ENCODE peak calls at places on chromosomes 13 and 19, in eight cellular contexts. F is IMR-90, D is H1, N is K562, T is HCT116, V is endothelial cell of umbilical vein, Y is GM12878, H is HepG2. I is an unnamed sample.
A peak's percentile ranks its signal among the peaks of the same experiment; 100 is the strongest.

GRCh38 chr13:24746618-24747247 is 17.2 kb upstream of the RNF17 start:
- DNase-seq in F (no peak), D (peak; percentile 85), N (no peak), T (no peak), V (no peak), Y (no peak), H (no peak), I (peak; percentile 17)

GRCh38 chr19:3146677-3147100 is 10.9 kb downstream of the GNA15 start:
- DNase-seq in F (no peak), D (peak; percentile 96), N (peak; percentile 70), T (no peak), V (no peak), Y (no peak), H (peak; percentile 21), I (no peak)

GRCh38 chr13:24922390-24923304 is 158.7 kb downstream of the RNF17 start:
- DNase-seq in F (peak; percentile 97), D (peak; percentile 93), N (peak; percentile 84), T (peak; percentile 90), V (peak; percentile 98), Y (peak; percentile 89), H (peak; percentile 93), I (peak; percentile 93)

GRCh38 chr19:5925830-5926459 is 11.9 kb downstream of the CAPS start:
- DNase-seq in F (no peak), D (no peak), N (no peak), T (no peak), V (no peak), Y (no peak), H (no peak), I (no peak)

GRCh38 chr13:80312967-80313366 is 28.0 kb downstream of the SPRY2 start:
- DNase-seq in F (peak; percentile 27), D (no peak), N (no peak), T (no peak), V (no peak), Y (no peak), H (no peak), I (no peak)

GRCh38 chr13:75876371-75877050 is 240.4 kb downstream of the LMO7 start:
- DNase-seq in F (peak; percentile 73), D (peak; percentile 70), N (peak; percentile 53), T (peak; percentile 60), V (peak; percentile 74), Y (peak; percentile 23), H (peak; percentile 46), I (peak; percentile 33)

GRCh38 chr13:36783883-36784282 is 35.1 kb upstream of the RFXAP start:
- DNase-seq in F (no peak), D (no peak), N (no peak), T (no peak), V (no peak), Y (no peak), H (peak; percentile 14), I (no peak)

GRCh38 chr19:19134687-19135158 is 3.6 kb downstream of the TMEM161A start:
- DNase-seq in F (no peak), D (peak; percentile 89), N (peak; percentile 86), T (no peak), V (no peak), Y (no peak), H (no peak), I (no peak)

GRCh38 chr13:50230365-50230978 is 215.2 kb downstream of the KCNRG start:
- DNase-seq in F (peak; percentile 53), D (no peak), N (no peak), T (no peak), V (no peak), Y (no peak), H (peak; percentile 63), I (no peak)

GRCh38 chr13:110065780-110066179 is 241.2 kb downstream of the COL4A1 start:
- DNase-seq in F (no peak), D (no peak), N (no peak), T (no peak), V (no peak), Y (no peak), H (no peak), I (no peak)

GRCh38 chr19:18053571-18054219 is 33.0 kb downstream of the IL12RB1 start:
- DNase-seq in F (peak; percentile 81), D (no peak), N (no peak), T (no peak), V (no peak), Y (no peak), H (no peak), I (no peak)

GRCh38 chr13:74891610-74892009 is 590.4 kb downstream of the TBC1D4 start:
- DNase-seq in F (peak; percentile 29), D (no peak), N (no peak), T (no peak), V (peak; percentile 86), Y (no peak), H (no peak), I (peak; percentile 2)

GRCh38 chr19:23914402-23915286 is at the start of gene ZNF726:
- DNase-seq in F (peak; percentile 87), D (no peak), N (peak; percentile 90), T (no peak), V (peak; percentile 90), Y (peak; percentile 37), H (no peak), I (peak; percentile 89)

GRCh38 chr13:23674795-23675640 is 104.8 kb downstream of the TNFRSF19 start:
- DNase-seq in F (peak; percentile 99), D (no peak), N (no peak), T (no peak), V (no peak), Y (no peak), H (peak; percentile 44), I (peak; percentile 57)

GRCh38 chr13:99288069-99288468 is 19.1 kb downstream of the GPR183 start:
- DNase-seq in F (no peak), D (no peak), N (no peak), T (no peak), V (no peak), Y (peak; percentile 93), H (no peak), I (no peak)

GRCh38 chr19:32104465-32105235 is 240.8 kb upstream of the ZNF507 start:
- DNase-seq in F (no peak), D (peak; percentile 37), N (no peak), T (no peak), V (no peak), Y (no peak), H (no peak), I (no peak)

GRCh38 chr13:21849323-21849722 is 178.4 kb downstream of the FGF9 start:
- DNase-seq in F (peak; percentile 43), D (no peak), N (peak; percentile 15), T (peak; percentile 40), V (no peak), Y (peak; percentile 4), H (peak; percentile 52), I (no peak)

GRCh38 chr13:95185851-95186250 is 115.4 kb downstream of the ABCC4 start:
- DNase-seq in F (no peak), D (no peak), N (no peak), T (no peak), V (no peak), Y (no peak), H (no peak), I (no peak)

GRCh38 chr19:34353546-34353945 is 11.4 kb upstream of the GPI start:
- DNase-seq in F (no peak), D (no peak), N (no peak), T (no peak), V (no peak), Y (no peak), H (no peak), I (no peak)

GRCh38 chr13:52344108-52344507 is 61.9 kb downstream of the THSD1 start:
- DNase-seq in F (no peak), D (no peak), N (no peak), T (no peak), V (no peak), Y (no peak), H (no peak), I (no peak)

GRCh38 chr19:33259532-33259931 is 33.9 kb upstream of the SLC7A10 start:
- DNase-seq in F (no peak), D (no peak), N (no peak), T (no peak), V (no peak), Y (no peak), H (no peak), I (no peak)

GRCh38 chr13:92913840-92914239 is 312.8 kb upstream of the GPC6 start:
- DNase-seq in F (no peak), D (no peak), N (no peak), T (no peak), V (no peak), Y (no peak), H (no peak), I (no peak)
- H3K4me2 ChIP-seq in F (no peak overlapping the region), D (no peak overlapping the region), N (no peak overlapping the region), T (no peak overlapping the region), V (no peak overlapping the region), Y (no peak overlapping the region), H (no peak overlapping the region), I (no peak overlapping the region)

GRCh38 chr13:97011446-97012131 is 17.3 kb upstream of the OXGR1 start:
- DNase-seq in F (no peak), D (no peak), N (no peak), T (no peak), V (no peak), Y (no peak), H (no peak), I (no peak)
- TF ChIP-seq POLR2A in F (no peak), D (no peak), N (no peak), T (no peak), V (no peak), Y (no peak), H (no peak), I (no peak)

DNA sequence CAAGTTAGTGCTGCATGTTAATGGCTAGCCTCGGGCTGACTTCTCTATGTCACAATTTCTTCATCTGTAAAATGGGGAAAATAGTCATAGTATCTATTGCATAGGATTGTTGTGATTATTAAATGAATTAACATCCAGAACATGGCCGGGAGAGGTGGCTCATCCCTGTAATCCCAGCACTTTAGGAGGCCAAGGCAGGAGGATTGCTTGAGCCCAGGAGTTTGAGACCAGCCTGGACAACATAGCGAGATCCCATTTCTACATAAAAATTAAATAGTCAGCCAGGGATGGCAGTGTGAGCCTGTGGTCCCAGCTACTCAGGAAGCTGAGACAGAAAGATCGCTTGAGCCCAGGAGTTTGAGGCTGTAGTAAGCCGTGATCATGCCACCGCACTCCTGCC is 21.8 kb upstream of the FBL start:
- DNase-seq in F (no peak), D (no peak), N (no peak), T (no peak), V (no peak), Y (no peak), H (no peak), I (no peak)
- H3K4me2 ChIP-seq in F (no peak overlapping the region), D (no peak overlapping the region), N (no peak overlapping the region), T (no peak overlapping the region), V (no peak overlapping the region), Y (no peak overlapping the region), H (no peak overlapping the region), I (no peak overlapping the region)

GRCh38 chr19:56404705-56405056 is 549 bp downstream of the ZNF583 start:
- DNase-seq in F (no peak), D (no peak), N (peak; percentile 18), T (no peak), V (no peak), Y (no peak), H (no peak), I (no peak)

GRCh38 chr19:56405062-56405461 is 930 bp downstream of the ZNF583 start:
- DNase-seq in F (no peak), D (no peak), N (no peak), T (no peak), V (no peak), Y (no peak), H (no peak), I (no peak)

GRCh38 chr19:56400485-56400884 is 3.6 kb upstream of the ZNF583 start:
- DNase-seq in F (no peak), D (no peak), N (no peak), T (no peak), V (no peak), Y (no peak), H (no peak), I (no peak)

GRCh38 chr19:56403261-56403660 is 871 bp upstream of the ZNF583 start:
- DNase-seq in F (peak; percentile 39), D (no peak), N (no peak), T (no peak), V (no peak), Y (no peak), H (no peak), I (no peak)

GRCh38 chr19:56403764-56404704 is at the start of gene ZNF583:
- DNase-seq in F (peak; percentile 97), D (peak; percentile 93), N (peak; percentile 96), T (no peak), V (peak; percentile 98), Y (peak; percentile 60), H (peak; percentile 83), I (peak; percentile 92)
- TF ChIP-seq POLR2A in F (peak; percentile 26), D (no peak), N (peak; percentile 69), T (no peak), V (peak; percentile 32), Y (peak; percentile 47), H (no peak), I (peak; percentile 45)

I was measured in A549.